ENCODE peak calls at places on chromosomes 1 and 21, in four cellular contexts. One of them, this sample, is unnamed.

GRCh38 chr1:111402083-111402482 is 25.5 kb downstream of the OVGP1 start:
- DNase-seq in IMR-90: no peak
- DNase-seq in HEK293T: no peak
- DNase-seq in GM12878: no peak
- DNase-seq in this sample: no peak

GRCh38 chr1:118479351-118479750 is 294.3 kb upstream of the SPAG17 start:
- DNase-seq in IMR-90: no peak
- DNase-seq in HEK293T: no peak
- DNase-seq in GM12878: no peak
- DNase-seq in this sample: no peak

GRCh38 chr1:226763741-226764264 is 24.7 kb upstream of the ITPKB start:
- DNase-seq in IMR-90: peak
- DNase-seq in HEK293T: peak
- DNase-seq in GM12878: no peak
- DNase-seq in this sample: peak

GRCh38 chr1:47703981-47704596 is 266.2 kb downstream of the FOXD2 start:
- DNase-seq in IMR-90: peak
- DNase-seq in HEK293T: no peak
- DNase-seq in GM12878: no peak
- DNase-seq in this sample: peak

GRCh38 chr1:6033986-6034749 is 11.5 kb upstream of the KCNAB2 start:
- DNase-seq in IMR-90: peak
- DNase-seq in HEK293T: peak
- DNase-seq in GM12878: no peak
- DNase-seq in this sample: peak

GRCh38 chr1:21225065-21225464 is 48.4 kb upstream of the EIF4G3 start:
- DNase-seq in IMR-90: no peak
- DNase-seq in HEK293T: no peak
- DNase-seq in GM12878: no peak
- DNase-seq in this sample: no peak

GRCh38 chr21:17688912-17689874 is 76.5 kb upstream of the BTG3 start:
- DNase-seq in IMR-90: peak
- DNase-seq in HEK293T: no peak
- DNase-seq in GM12878: no peak
- DNase-seq in this sample: no peak

GRCh38 chr1:42171679-42172266 is 7.2 kb upstream of the GUCA2A start:
- DNase-seq in IMR-90: no peak
- DNase-seq in HEK293T: no peak
- DNase-seq in GM12878: no peak
- DNase-seq in this sample: no peak

GRCh38 chr1:231613419-231614349 is 12.9 kb upstream of the DISC1 start:
- DNase-seq in IMR-90: no peak
- DNase-seq in HEK293T: no peak
- DNase-seq in GM12878: no peak
- DNase-seq in this sample: no peak

GRCh38 chr1:9746651-9747050 is 77.1 kb downstream of the CLSTN1 start:
- DNase-seq in IMR-90: no peak
- DNase-seq in HEK293T: no peak
- DNase-seq in GM12878: no peak
- DNase-seq in this sample: no peak

GRCh38 chr1:107572674-107573205 is 392.2 kb downstream of the VAV3 start:
- DNase-seq in IMR-90: peak
- DNase-seq in HEK293T: no peak
- DNase-seq in GM12878: no peak
- DNase-seq in this sample: peak

GRCh38 chr1:116881879-116882520 is 27.7 kb upstream of the PTGFRN start:
- DNase-seq in IMR-90: peak
- DNase-seq in HEK293T: peak
- DNase-seq in GM12878: no peak
- DNase-seq in this sample: no peak

GRCh38 chr1:229381234-229381633 is 38.4 kb upstream of the CCSAP start:
- DNase-seq in IMR-90: no peak
- DNase-seq in HEK293T: no peak
- DNase-seq in GM12878: no peak
- DNase-seq in this sample: no peak

GRCh38 chr1:54421101-54421504 is 14.9 kb upstream of the SSBP3 start:
- DNase-seq in IMR-90: no peak
- DNase-seq in HEK293T: no peak
- DNase-seq in GM12878: no peak
- DNase-seq in this sample: no peak

GRCh38 chr1:30005972-30006619 is 717.3 kb downstream of the MATN1 start:
- DNase-seq in IMR-90: no peak
- DNase-seq in HEK293T: no peak
- DNase-seq in GM12878: no peak
- DNase-seq in this sample: no peak

GRCh38 chr1:2271841-2272655 is 43.9 kb downstream of the SKI start:
- DNase-seq in IMR-90: no peak
- DNase-seq in HEK293T: no peak
- DNase-seq in GM12878: no peak
- DNase-seq in this sample: no peak

GRCh38 chr1:77060000-77060399 is 159.2 kb downstream of the PIGK start:
- DNase-seq in IMR-90: no peak
- DNase-seq in HEK293T: no peak
- DNase-seq in GM12878: no peak
- DNase-seq in this sample: no peak

GRCh38 chr1:11563560-11564069 is 84.7 kb downstream of the DISP3 start:
- DNase-seq in IMR-90: no peak
- DNase-seq in HEK293T: peak
- DNase-seq in GM12878: no peak
- DNase-seq in this sample: no peak

GRCh38 chr1:29875557-29876028 is 639.3 kb downstream of the PTPRU start:
- DNase-seq in IMR-90: no peak
- DNase-seq in HEK293T: no peak
- DNase-seq in GM12878: no peak
- DNase-seq in this sample: no peak

GRCh38 chr1:20538760-20539551 is 13.4 kb upstream of the FAM43B start:
- DNase-seq in IMR-90: no peak
- DNase-seq in HEK293T: no peak
- DNase-seq in GM12878: no peak
- DNase-seq in this sample: no peak

GRCh38 chr1:7401814-7402547 is 369.1 kb upstream of the VAMP3 start:
- DNase-seq in IMR-90: peak
- DNase-seq in HEK293T: peak
- DNase-seq in GM12878: no peak
- DNase-seq in this sample: peak

GRCh38 chr21:45630876-45631275 is 12.6 kb upstream of the PCBP3 start:
- DNase-seq in IMR-90: no peak
- DNase-seq in HEK293T: no peak
- DNase-seq in GM12878: no peak
- DNase-seq in this sample: no peak

GRCh38 chr1:167518331-167518700 is at the start of gene CD247:
- DNase-seq in IMR-90: no peak
- DNase-seq in HEK293T: no peak
- DNase-seq in GM12878: no peak
- DNase-seq in this sample: no peak

GRCh38 chr21:46048926-46049889 is 48.7 kb upstream of the COL6A2 start:
- DNase-seq in IMR-90: peak
- DNase-seq in HEK293T: no peak
- DNase-seq in GM12878: no peak
- DNase-seq in this sample: no peak

GRCh38 chr1:10640079-10640578 is 156.3 kb downstream of the CASZ1 start:
- DNase-seq in IMR-90: no peak
- DNase-seq in HEK293T: peak
- DNase-seq in GM12878: no peak
- DNase-seq in this sample: no peak

DNA sequence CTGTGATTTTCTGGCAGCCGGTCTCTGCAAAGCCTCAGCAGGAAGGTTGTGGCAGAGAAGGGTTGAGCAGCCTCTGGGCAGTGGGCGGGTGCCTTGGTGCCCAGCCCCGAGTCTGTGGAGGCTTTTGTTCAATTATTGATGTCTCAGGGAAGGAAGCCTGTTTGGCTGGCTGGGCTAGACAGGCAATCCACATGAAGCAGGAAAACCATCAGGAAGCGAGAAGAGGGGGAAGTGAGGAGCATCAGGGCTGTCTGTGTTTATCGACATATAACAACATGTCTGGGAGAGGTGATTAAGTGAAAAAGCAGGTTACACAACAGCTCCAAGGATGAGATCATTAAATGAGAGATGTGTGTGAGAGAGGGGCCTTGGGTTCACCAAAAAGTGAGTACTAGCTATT is 105.4 kb downstream of the UBE2U start:
- DNase-seq in IMR-90: no peak
- DNase-seq in HEK293T: no peak
- DNase-seq in GM12878: no peak
- DNase-seq in this sample: no peak
- TF ChIP-seq BHLHE40 in IMR-90: no peak
- TF ChIP-seq BHLHE40 in HEK293T: no peak
- TF ChIP-seq BHLHE40 in GM12878: no peak
- TF ChIP-seq BHLHE40 in this sample: no peak

DNA sequence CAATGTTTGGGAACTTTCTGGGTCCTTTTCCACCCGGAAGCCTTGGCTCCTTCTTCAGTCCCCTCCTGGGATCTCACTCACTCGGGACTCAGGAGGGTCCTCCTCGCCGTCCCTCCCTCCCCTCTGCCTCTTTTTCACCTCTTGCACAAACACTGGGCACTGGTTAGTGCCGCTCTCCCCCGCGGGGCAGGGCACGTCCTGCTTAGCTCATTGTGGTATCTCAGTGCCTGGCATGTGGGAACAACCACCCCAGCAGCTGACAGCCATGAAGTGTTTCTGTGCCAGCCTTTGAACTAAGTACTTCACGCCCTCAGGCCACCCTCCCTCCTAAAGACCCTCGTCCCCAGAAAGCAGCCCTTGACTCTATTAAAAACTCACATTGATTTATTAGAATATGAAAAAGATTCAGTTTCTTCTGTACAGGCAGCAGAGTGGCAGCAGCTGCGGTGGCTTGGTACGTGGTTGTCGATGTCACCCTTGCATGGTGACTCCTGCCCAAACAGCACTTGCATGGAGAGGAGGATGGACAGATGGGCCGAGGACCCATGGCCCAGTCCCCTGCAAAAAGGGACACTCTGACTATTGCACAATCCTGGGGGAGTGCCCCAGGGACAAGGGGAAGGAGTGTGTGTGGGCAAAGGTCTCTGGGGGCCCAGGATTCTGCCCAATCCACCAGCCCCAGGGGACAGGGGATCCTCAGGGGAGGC is 56.3 kb downstream of the SLC9A1 start:
- DNase-seq in IMR-90: no peak
- DNase-seq in HEK293T: no peak
- DNase-seq in GM12878: no peak
- DNase-seq in this sample: no peak
- TF ChIP-seq BHLHE40 in IMR-90: no peak
- TF ChIP-seq BHLHE40 in HEK293T: no peak
- TF ChIP-seq BHLHE40 in GM12878: no peak
- TF ChIP-seq BHLHE40 in this sample: no peak

DNA sequence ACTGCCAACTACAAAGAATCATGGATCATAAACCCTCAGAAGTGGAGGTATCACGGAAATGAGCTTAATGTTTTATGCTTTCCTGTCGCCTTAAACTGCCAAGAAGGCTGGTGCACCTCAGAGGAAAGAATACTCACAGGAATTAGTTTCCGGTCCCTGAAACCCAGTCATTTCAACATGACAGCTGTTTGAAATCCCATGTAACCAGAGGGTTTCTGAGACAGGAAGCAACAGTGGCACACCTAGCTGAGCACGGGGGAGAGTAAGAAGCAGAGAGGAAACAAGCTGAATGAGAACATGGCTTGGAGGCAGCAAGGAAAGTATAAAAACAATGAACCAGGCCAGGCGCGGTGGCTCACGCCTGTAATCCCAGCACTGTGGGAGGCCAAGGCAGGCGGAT is 3.9 kb downstream of the JAK1 start:
- DNase-seq in IMR-90: no peak
- DNase-seq in HEK293T: no peak
- DNase-seq in GM12878: no peak
- DNase-seq in this sample: no peak
- TF ChIP-seq BHLHE40 in IMR-90: no peak
- TF ChIP-seq BHLHE40 in HEK293T: no peak
- TF ChIP-seq BHLHE40 in GM12878: no peak
- TF ChIP-seq BHLHE40 in this sample: no peak

DNA sequence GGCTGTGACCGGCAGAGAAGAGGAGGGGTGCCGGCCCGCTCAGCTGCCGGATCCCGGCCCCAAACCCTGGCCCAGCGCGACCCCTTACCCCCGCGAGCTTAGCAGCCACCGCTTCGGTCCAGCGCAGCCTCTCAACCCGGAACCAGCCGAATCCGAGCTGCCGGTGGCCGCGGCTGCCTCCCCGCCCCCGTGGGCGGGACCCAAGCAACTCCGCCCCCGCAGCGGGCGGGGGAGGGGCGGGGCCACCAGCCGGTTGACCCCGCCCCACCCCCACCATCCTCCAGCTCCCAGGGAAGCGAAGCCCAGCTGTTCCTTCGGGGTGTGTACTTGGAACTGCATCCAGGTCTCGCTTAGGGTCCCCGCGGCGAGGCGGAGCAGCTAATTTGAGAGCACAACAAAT is at the start of gene TRIM62:
- DNase-seq in IMR-90: peak
- DNase-seq in HEK293T: peak
- DNase-seq in GM12878: no peak
- DNase-seq in this sample: peak
- TF ChIP-seq BHLHE40 in IMR-90: no peak
- TF ChIP-seq BHLHE40 in HEK293T: no peak
- TF ChIP-seq BHLHE40 in GM12878: peak
- TF ChIP-seq BHLHE40 in this sample: no peak

GRCh38 chr21:38938343-38938742 is 132.6 kb downstream of the ETS2 start:
- DNase-seq in IMR-90: peak
- DNase-seq in HEK293T: no peak
- DNase-seq in GM12878: no peak
- DNase-seq in this sample: no peak

GRCh38 chr21:38933731-38934130 is 128.0 kb downstream of the ETS2 start:
- DNase-seq in IMR-90: no peak
- DNase-seq in HEK293T: no peak
- DNase-seq in GM12878: no peak
- DNase-seq in this sample: no peak

GRCh38 chr21:38937286-38937790 is 131.6 kb downstream of the ETS2 start:
- DNase-seq in IMR-90: no peak
- DNase-seq in HEK293T: no peak
- DNase-seq in GM12878: no peak
- DNase-seq in this sample: no peak

GRCh38 chr21:38936237-38936636 is 130.5 kb downstream of the ETS2 start:
- DNase-seq in IMR-90: no peak
- DNase-seq in HEK293T: no peak
- DNase-seq in GM12878: no peak
- DNase-seq in this sample: no peak

GRCh38 chr21:38937844-38938243 is 132.1 kb downstream of the ETS2 start:
- DNase-seq in IMR-90: no peak
- DNase-seq in HEK293T: no peak
- DNase-seq in GM12878: no peak
- DNase-seq in this sample: no peak
- TF ChIP-seq BHLHE40 in IMR-90: no peak
- TF ChIP-seq BHLHE40 in HEK293T: no peak
- TF ChIP-seq BHLHE40 in GM12878: no peak
- TF ChIP-seq BHLHE40 in this sample: no peak

GRCh38 chr1:55860816-55861519 is 645.8 kb upstream of the USP24 start:
- DNase-seq in IMR-90: peak
- DNase-seq in HEK293T: no peak
- DNase-seq in GM12878: no peak
- DNase-seq in this sample: no peak
- TF ChIP-seq BHLHE40 in IMR-90: no peak
- TF ChIP-seq BHLHE40 in HEK293T: no peak
- TF ChIP-seq BHLHE40 in GM12878: no peak
- TF ChIP-seq BHLHE40 in this sample: no peak